ENCODE peak calls at places on chromosome X, in nine cellular contexts. B is right atrium auricular region; X is heart right ventricle; K is lower lobe of right lung; T is cardiac muscle cell; D is tibial artery; Q is uterus; S is suprapubic skin; N is CD8-positive, alpha-beta memory T cell. I is an unnamed sample.

GRCh38 chrX:15790766-15791380 is 589 bp downstream of the ZRSR2 start:
- DNase-seq in N (no peak), X (no peak), Q (no peak), K (no peak), S (no peak), D (no peak), T (peak; percentile 3), B (no peak), I (no peak)

GRCh38 chrX:41145920-41146608 is 60.8 kb downstream of the USP9X start:
- DNase-seq in S (no peak), Q (no peak), K (no peak), D (no peak), T (peak; percentile 79), X (no peak), N (no peak), B (no peak), I (peak; percentile 8)

GRCh38 chrX:39158801-39159657 is 357.8 kb downstream of the MID1IP1 start:
- DNase-seq in K (peak; percentile 56), D (no peak), S (no peak), Q (peak; percentile 24), X (no peak), N (no peak), T (peak; percentile 55), B (peak; percentile 11), I (no peak)

GRCh38 chrX:68114573-68115199 is 318.6 kb downstream of the OPHN1 start:
- DNase-seq in T (peak; percentile 7), D (no peak), B (no peak), K (no peak), Q (no peak), N (no peak), X (no peak), S (no peak), I (no peak)

GRCh38 chrX:150767475-150768131 is 74.4 kb downstream of the MTMR1 start:
- DNase-seq in D (no peak), X (no peak), K (no peak), S (no peak), N (no peak), T (peak; percentile 95), B (peak; percentile 58), Q (no peak), I (no peak)

GRCh38 chrX:136325377-136325776 is 24.6 kb downstream of the ADGRG4 start:
- DNase-seq in S (no peak), T (no peak), Q (no peak), B (no peak), K (no peak), N (no peak), D (no peak), X (no peak), I (peak; percentile 1)

GRCh38 chrX:116009348-116009747 is 161.2 kb upstream of the AGTR2 start:
- DNase-seq in D (no peak), Q (no peak), S (no peak), N (no peak), K (no peak), T (no peak), B (no peak), X (no peak), I (no peak)

GRCh38 chrX:39845289-39845688 is 252.5 kb downstream of the BCOR start:
- DNase-seq in N (no peak), T (no peak), Q (no peak), S (no peak), B (no peak), K (no peak), X (no peak), D (no peak), I (no peak)

GRCh38 chrX:97400492-97400891 is 516.8 kb downstream of the RPA4 start:
- DNase-seq in X (no peak), B (no peak), S (no peak), Q (no peak), K (no peak), N (no peak), T (no peak), D (no peak), I (no peak)

GRCh38 chrX:2589186-2590020 is 88.6 kb upstream of the DHRSX start:
- DNase-seq in T (no peak), X (no peak), Q (no peak), D (peak; percentile 50), K (no peak), S (no peak), B (no peak), N (no peak), I (no peak)

GRCh38 chrX:31580227-31580626 is 508.4 kb upstream of the FTHL17 start:
- DNase-seq in Q (no peak), D (no peak), B (no peak), K (no peak), X (no peak), S (no peak), N (no peak), T (no peak), I (no peak)

GRCh38 chrX:30151964-30152363 is 63.4 kb upstream of the MAGEB2 start:
- DNase-seq in X (no peak), N (no peak), K (no peak), D (no peak), B (no peak), S (no peak), Q (no peak), T (no peak), I (no peak)

GRCh38 chrX:40508560-40508959 is 72.2 kb upstream of the ATP6AP2 start:
- DNase-seq in D (no peak), X (no peak), N (no peak), Q (no peak), S (no peak), T (no peak), B (no peak), K (no peak), I (no peak)

GRCh38 chrX:139026406-139027200 is 315.1 kb upstream of the FGF13 start:
- DNase-seq in D (no peak), K (no peak), Q (no peak), T (no peak), S (no peak), N (no peak), X (no peak), B (no peak), I (no peak)

GRCh38 chrX:107429090-107429489 is 20.4 kb upstream of the FRMPD3 start:
- DNase-seq in K (no peak), S (no peak), N (peak; percentile 5), X (no peak), D (no peak), B (no peak), T (peak; percentile 39), Q (no peak), I (peak; percentile 8)

GRCh38 chrX:151402719-151403390 is 5.8 kb downstream of the VMA21 start:
- DNase-seq in S (no peak), D (no peak), B (no peak), X (peak; percentile 6), Q (no peak), K (peak; percentile 42), N (no peak), T (no peak), I (no peak)

GRCh38 chrX:49003696-49004095 is 1.6 kb upstream of the GRIPAP1 start:
- DNase-seq in X (no peak), T (no peak), D (no peak), B (no peak), Q (no peak), S (no peak), N (no peak), K (no peak), I (no peak)

GRCh38 chrX:10508891-10509290 is 111.5 kb downstream of the MID1 start:
- DNase-seq in K (no peak), D (no peak), N (no peak), X (no peak), T (no peak), B (no peak), Q (no peak), S (no peak), I (no peak)
- H3K27ac ChIP-seq in K (no peak overlapping the region), D (no peak overlapping the region), N (no peak overlapping the region), X (no peak overlapping the region), T (no peak overlapping the region), B (no peak overlapping the region), Q (no peak overlapping the region), S (no peak overlapping the region), I (no peak overlapping the region)

DNA sequence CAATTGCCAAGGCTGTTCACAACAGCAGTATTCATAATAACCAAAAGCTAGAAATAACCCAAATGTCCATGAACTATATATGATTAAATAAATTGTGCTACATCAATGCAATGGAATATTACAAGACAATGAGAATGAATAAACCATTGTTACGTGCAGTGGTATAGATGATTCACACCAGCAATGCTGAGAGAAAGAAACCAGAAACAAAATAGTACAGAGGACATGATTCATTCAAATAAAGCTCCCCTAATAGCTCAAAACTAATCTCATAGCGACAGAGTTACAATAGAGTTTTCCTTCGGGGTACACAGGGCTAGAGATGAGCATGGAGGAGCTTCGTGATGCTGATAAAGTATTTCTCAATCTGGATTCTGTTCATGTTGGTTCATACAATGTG is 148.1 kb upstream of the SPANXN1 start:
- DNase-seq in T (no peak), B (no peak), D (no peak), X (no peak), N (no peak), S (no peak), Q (no peak), K (no peak), I (no peak)
- H3K9me3 ChIP-seq in T (no peaks in the 10 kb centered on the region), B (no peaks in the 10 kb centered on the region), D (no peaks in the 10 kb centered on the region), X (no peaks in the 10 kb centered on the region), N (no peaks in the 10 kb centered on the region), S (no peaks in the 10 kb centered on the region), Q (no peaks in the 10 kb centered on the region), K (no peaks in the 10 kb centered on the region), I (no peaks in the 10 kb centered on the region)

GRCh38 chrX:12206413-12206812 is 68.1 kb downstream of the FRMPD4 start:
- DNase-seq in X (no peak), D (no peak), B (no peak), K (no peak), S (no peak), Q (no peak), N (no peak), T (no peak), I (no peak)

GRCh38 chrX:12210921-12211320 is 72.6 kb downstream of the FRMPD4 start:
- DNase-seq in S (no peak), B (no peak), D (no peak), Q (no peak), N (no peak), T (peak; percentile 11), K (no peak), X (no peak), I (no peak)

DNA sequence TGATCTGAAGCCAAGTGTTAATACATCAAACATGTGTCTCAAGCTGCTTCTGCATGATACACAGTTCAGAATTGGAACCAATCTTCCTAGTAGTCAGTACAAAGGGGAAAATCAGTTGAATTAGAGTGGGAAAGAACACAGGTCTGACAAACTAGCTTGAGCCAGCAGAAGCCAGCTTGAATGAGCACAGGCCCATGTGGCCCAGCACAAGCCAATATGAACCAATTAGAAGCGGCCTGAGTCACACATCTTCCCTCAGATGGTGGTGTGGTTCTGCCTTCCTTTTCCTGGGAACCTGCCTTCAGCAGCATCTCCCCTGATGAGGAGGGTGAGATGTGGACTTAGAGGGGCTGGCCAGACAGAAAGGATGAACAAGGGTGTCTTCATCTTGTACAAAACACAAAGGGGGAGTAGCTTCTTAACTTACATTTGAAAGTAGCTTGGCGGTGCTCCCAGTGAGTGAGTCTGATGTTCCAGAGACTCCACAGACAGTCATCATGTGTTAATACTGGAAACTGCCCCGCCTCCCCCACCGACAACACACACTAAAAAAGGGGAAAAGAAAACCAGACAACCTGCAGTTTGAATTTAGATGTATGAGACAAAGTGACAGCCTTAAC is 72.0 kb downstream of the FRMPD4 start:
- DNase-seq in B (no peak), T (peak; percentile 72), Q (peak; percentile 62), N (no peak), D (no peak), S (no peak), K (no peak), X (peak; percentile 5), I (no peak)
- H3K4me3 ChIP-seq in B (no peak overlapping the region), T (no peak overlapping the region), Q (no peak overlapping the region), N (no peak overlapping the region), D (no peak overlapping the region), S (no peak overlapping the region), K (no peak overlapping the region), X (no peak overlapping the region), I (no peak overlapping the region)

GRCh38 chrX:102976290-102976689 is 39.2 kb downstream of the RAB40AL start:
- DNase-seq in S (no peak), X (no peak), T (peak; percentile 10), K (no peak), D (no peak), B (no peak), N (no peak), Q (no peak), I (no peak)
- H3K27ac ChIP-seq in S (no peak overlapping the region), X (no peak overlapping the region), T (no peak overlapping the region), K (no peak overlapping the region), D (no peak overlapping the region), B (no peak overlapping the region), N (no peak overlapping the region), Q (no peak overlapping the region), I (no peak overlapping the region)